ENCODE peak calls at places on chromosomes 12 and 14, in seven cellular contexts. D is upper lobe of right lung, G is AG04450, W is AG04449, E is GM12864, O is lower leg skin, N is lower lobe of right lung. J is an unnamed sample.

GRCh38 chr14:39395555-39396254 is 36.5 kb downstream of the FBXO33 start:
- DNase-seq in D (no peak), G (no peak), W (no peak), E (no peak), O (no peak), N (no peak), J (peak)

GRCh38 chr14:78254911-78255431 is 84.8 kb downstream of the NRXN3 start:
- DNase-seq in D (no peak), G (no peak), W (peak), E (no peak), O (no peak), N (no peak), J (peak)

GRCh38 chr14:70317969-70318634 is 41.4 kb downstream of the COX16 start:
- DNase-seq in D (no peak), G (peak), W (peak), E (no peak), O (no peak), N (no peak), J (peak)

GRCh38 chr12:124386661-124387509 is 92.0 kb downstream of the RFLNA start:
- DNase-seq in D (no peak), G (no peak), W (no peak), E (no peak), O (no peak), N (no peak), J (no peak)

GRCh38 chr12:26699237-26699636 is 133.8 kb downstream of the ITPR2 start:
- DNase-seq in D (no peak), G (no peak), W (no peak), E (no peak), O (no peak), N (no peak), J (peak)

GRCh38 chr14:91281346-91281745 is 36.8 kb upstream of the GPR68 start:
- DNase-seq in D (no peak), G (no peak), W (no peak), E (no peak), O (no peak), N (no peak), J (peak)

GRCh38 chr14:83702619-83703018 is 1827.3 kb upstream of the FLRT2 start:
- DNase-seq in D (no peak), G (no peak), W (no peak), E (no peak), O (no peak), N (no peak), J (no peak)

GRCh38 chr14:32027255-32027939 is 49.7 kb upstream of the ARHGAP5 start:
- DNase-seq in D (no peak), G (no peak), W (no peak), E (no peak), O (no peak), N (no peak), J (peak)

GRCh38 chr12:16189849-16190248 is 87.6 kb downstream of the SLC15A5 start:
- DNase-seq in D (no peak), G (no peak), W (no peak), E (no peak), O (no peak), N (no peak), J (peak)

GRCh38 chr12:123363743-123364531 is 710 bp downstream of the SBNO1 start:
- DNase-seq in D (peak), G (no peak), W (no peak), E (no peak), O (peak), N (peak), J (peak)

GRCh38 chr12:44584625-44585024 is 291.5 kb downstream of the NELL2 start:
- DNase-seq in D (no peak), G (no peak), W (no peak), E (no peak), O (no peak), N (no peak), J (peak)

GRCh38 chr14:36021030-36021422 is 155.5 kb downstream of the PTCSC3 start:
- DNase-seq in D (no peak), G (no peak), W (no peak), E (no peak), O (no peak), N (no peak), J (no peak)

GRCh38 chr12:607541-608001 is 55.7 kb downstream of the NINJ2 start:
- DNase-seq in D (no peak), G (no peak), W (no peak), E (no peak), O (no peak), N (no peak), J (peak)

GRCh38 chr12:107642240-107642639 is 43.4 kb upstream of the PWP1 start:
- DNase-seq in D (no peak), G (no peak), W (no peak), E (no peak), O (no peak), N (no peak), J (peak)

GRCh38 chr12:86712425-86712843 is 456.2 kb upstream of the MGAT4C start:
- DNase-seq in D (no peak), G (peak), W (peak), E (no peak), O (no peak), N (no peak), J (peak)

GRCh38 chr12:90274407-90274806 is 565.8 kb upstream of the ATP2B1 start:
- DNase-seq in D (no peak), G (no peak), W (no peak), E (no peak), O (no peak), N (no peak), J (peak)

GRCh38 chr14:64234877-64235651 is 59.1 kb downstream of the ESR2 start:
- DNase-seq in D (no peak), G (no peak), W (no peak), E (no peak), O (no peak), N (no peak), J (peak)

GRCh38 chr12:56208014-56208413 is 13.7 kb downstream of the RNF41 start:
- DNase-seq in D (no peak), G (no peak), W (no peak), E (no peak), O (no peak), N (no peak), J (no peak)

GRCh38 chr12:62190921-62191746 is 69.1 kb upstream of the USP15 start:
- DNase-seq in D (peak), G (peak), W (no peak), E (no peak), O (no peak), N (peak), J (no peak)

GRCh38 chr12:130576286-130576933 is 139.7 kb downstream of the RIMBP2 start:
- DNase-seq in D (no peak), G (no peak), W (no peak), E (no peak), O (peak), N (no peak), J (no peak)

GRCh38 chr14:78857974-78858373 is 687.8 kb downstream of the NRXN3 start:
- DNase-seq in D (no peak), G (no peak), W (no peak), E (no peak), O (no peak), N (no peak), J (no peak)

GRCh38 chr12:118714051-118714460 is 267.3 kb upstream of the SRRM4 start:
- DNase-seq in D (no peak), G (no peak), W (no peak), E (peak), O (peak), N (no peak), J (no peak)

GRCh38 chr12:122042910-122043309 is 21.2 kb downstream of the BCL7A start:
- DNase-seq in D (no peak), G (no peak), W (no peak), E (no peak), O (no peak), N (no peak), J (no peak)

GRCh38 chr12:19129121-19129485 is 430 bp upstream of the PLEKHA5 start:
- DNase-seq in D (no peak), G (no peak), W (no peak), E (no peak), O (no peak), N (no peak), J (peak)

GRCh38 chr12:25249951-25250738 is 584 bp downstream of the KRAS start:
- DNase-seq in D (peak), G (no peak), W (no peak), E (no peak), O (peak), N (peak), J (peak)

GRCh38 chr14:96824283-96824682 is 27.1 kb downstream of the VRK1 start:
- DNase-seq in D (no peak), G (peak), W (peak), E (no peak), O (no peak), N (no peak), J (peak)

GRCh38 chr12:116542345-116542950 is 16.7 kb upstream of the MAP1LC3B2 start:
- DNase-seq in D (no peak), G (no peak), W (no peak), E (no peak), O (no peak), N (no peak), J (no peak)

DNA sequence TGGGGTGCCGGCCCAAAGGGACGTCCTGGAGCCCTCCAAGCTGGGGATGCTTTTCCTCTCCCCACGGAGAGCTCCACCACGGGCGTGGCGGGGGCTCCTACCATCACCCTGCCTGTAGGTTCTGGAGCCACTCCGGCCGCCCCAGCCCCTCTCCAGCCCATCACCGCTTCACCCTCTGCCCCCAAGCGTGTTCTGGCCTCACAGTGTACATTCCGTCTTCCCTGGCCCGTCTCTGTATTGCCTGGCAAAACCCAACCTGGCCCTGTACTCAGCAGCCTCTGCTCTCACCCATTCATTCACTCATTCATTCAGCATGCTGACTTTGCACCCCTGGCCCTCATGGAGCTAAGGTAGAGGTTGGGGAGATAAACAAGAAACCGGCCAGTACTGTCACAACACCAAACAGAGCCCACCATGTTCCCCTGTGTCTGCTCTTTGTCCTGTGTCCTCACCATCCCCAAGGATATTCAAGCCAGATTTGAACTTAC is 20.3 kb downstream of the SLC25A29 start:
- DNase-seq in D (no peak), G (no peak), W (no peak), E (no peak), O (no peak), N (no peak), J (no peak)
- TF ChIP-seq CTCF in D (no peak), G (no peak), W (no peak), E (no peak), O (no peak), N (no peak), J (no peak)

GRCh38 chr12:94262228-94263010 is 114.0 kb downstream of the PLXNC1 start:
- DNase-seq in D (peak), G (peak), W (peak), E (peak), O (peak), N (peak), J (peak)
- H3K4me3 ChIP-seq in D (peak), G (peak), W (peak), E (peak), O (peak), N (peak), J (peak)

GRCh38 chr12:79407671-79408622 is 282.8 kb downstream of the PAWR start:
- DNase-seq in D (no peak), G (peak), W (peak), E (peak), O (no peak), N (no peak), J (peak)
- TF ChIP-seq CTCF in D (peak), G (peak), W (peak), E (peak), O (no peak), N (peak), J (peak)

GRCh38 chr12:12731785-12732184 is 14.6 kb downstream of the CDKN1B start:
- DNase-seq in D (no peak), G (no peak), W (no peak), E (no peak), O (no peak), N (no peak), J (no peak)
- H3K4me3 ChIP-seq in D (no peak), G (no peak), W (no peak), E (no peak), O (no peak), N (no peak), J (no peak)

GRCh38 chr14:103030741-103031565 is 26.4 kb downstream of the CDC42BPB start:
- DNase-seq in D (no peak), G (no peak), W (no peak), E (no peak), O (no peak), N (no peak), J (no peak)

GRCh38 chr14:103031566-103031911 is 25.8 kb downstream of the CDC42BPB start:
- DNase-seq in D (no peak), G (no peak), W (no peak), E (no peak), O (no peak), N (no peak), J (peak)

GRCh38 chr14:103033744-103034143 is 23.6 kb downstream of the CDC42BPB start:
- DNase-seq in D (no peak), G (no peak), W (no peak), E (no peak), O (no peak), N (no peak), J (no peak)

GRCh38 chr14:103029936-103030335 is 27.4 kb downstream of the CDC42BPB start:
- DNase-seq in D (no peak), G (no peak), W (no peak), E (no peak), O (no peak), N (no peak), J (no peak)

GRCh38 chr14:103031956-103032355 is 25.4 kb downstream of the CDC42BPB start:
- DNase-seq in D (no peak), G (no peak), W (no peak), E (no peak), O (no peak), N (no peak), J (peak)
- TF ChIP-seq CTCF in D (peak), G (no peak), W (no peak), E (no peak), O (no peak), N (no peak), J (peak)

DNA sequence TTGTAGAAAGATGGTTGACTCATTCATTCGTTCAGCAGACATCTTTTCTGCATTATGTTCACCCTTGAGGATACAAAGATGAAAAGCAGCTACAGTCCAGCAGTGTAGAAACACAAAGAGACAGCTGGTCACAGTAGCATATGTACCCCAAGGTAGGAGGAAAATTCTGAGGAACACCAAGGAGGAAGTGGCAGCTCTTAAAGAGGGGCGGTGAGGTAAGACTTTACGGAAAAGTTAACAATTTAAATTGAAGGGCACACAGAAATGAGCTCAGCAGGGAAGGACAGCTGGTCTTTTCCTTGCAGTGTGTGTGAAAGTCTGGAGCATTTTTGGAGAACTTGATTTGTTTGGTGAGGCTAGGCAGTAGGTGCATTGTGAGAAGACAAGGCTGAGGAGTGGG is 3.5 kb downstream of the SLC35E3 start:
- DNase-seq in D (no peak), G (no peak), W (no peak), E (no peak), O (no peak), N (no peak), J (no peak)
- H3K4me3 ChIP-seq in D (no peak), G (no peak), W (no peak), E (no peak), O (no peak), N (no peak), J (no peak)

DNA sequence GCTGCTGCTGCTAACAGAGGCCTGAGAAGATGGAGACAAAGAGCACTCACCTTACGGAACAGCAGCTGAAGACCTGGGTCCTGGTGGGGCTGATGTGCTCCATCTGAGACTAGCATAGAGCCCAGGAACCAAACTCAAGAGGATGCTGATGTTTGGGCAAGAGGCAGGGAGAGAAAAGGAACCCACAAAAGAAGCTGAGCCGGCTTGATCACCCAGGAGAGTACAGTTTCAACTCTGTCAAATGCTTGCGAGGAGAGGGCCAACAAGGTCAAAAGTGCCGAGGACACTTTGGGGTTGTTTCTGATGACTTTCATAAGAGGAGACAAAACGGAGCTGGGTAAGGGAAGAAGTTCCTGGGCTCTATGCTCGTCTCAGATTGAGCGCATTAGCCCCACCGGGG is 17.3 kb upstream of the NT5DC3 start:
- DNase-seq in D (no peak), G (no peak), W (no peak), E (no peak), O (no peak), N (no peak), J (no peak)
- TF ChIP-seq CTCF in D (no peak), G (no peak), W (no peak), E (no peak), O (no peak), N (no peak), J (no peak)